ENCODE peak calls at places on chromosome 15, in four cellular contexts. L, P, F and Y are unnamed samples.
A peak's percentile ranks its signal among the peaks of the same experiment; 100 is the strongest.

GRCh38 chr15:89496155-89497098 is at the start of gene RHCG:
- DNase-seq in L (peak; percentile 44), P (peak; percentile 25), F (no peak), Y (peak; percentile 59)

GRCh38 chr15:36469567-36469966 is 109.9 kb upstream of the CDIN1 start:
- DNase-seq in F (no peak), L (no peak), P (peak; percentile 8), Y (no peak)

GRCh38 chr15:75051711-75052110 is 28.3 kb downstream of the PPCDC start:
- DNase-seq in P (no peak), L (no peak), F (no peak), Y (no peak)

GRCh38 chr15:80436511-80437307 is 32.5 kb downstream of the ARNT2 start:
- DNase-seq in P (no peak), F (peak; percentile 11), L (peak; percentile 42), Y (peak; percentile 95)

GRCh38 chr15:81235781-81236507 is 39.3 kb downstream of the IL16 start:
- DNase-seq in F (peak; percentile 97), P (peak; percentile 90), L (peak; percentile 7), Y (no peak)

GRCh38 chr15:73078722-73079121 is 26.5 kb downstream of the NEO1 start:
- DNase-seq in F (peak; percentile 65), L (peak; percentile 2), P (peak; percentile 95), Y (no peak)

GRCh38 chr15:93052090-93052892 is 36.7 kb downstream of the RGMA start:
- DNase-seq in L (no peak), F (no peak), P (no peak), Y (no peak)

GRCh38 chr15:52858388-52859176 is 68.4 kb upstream of the ONECUT1 start:
- DNase-seq in P (no peak), F (no peak), L (no peak), Y (no peak)

GRCh38 chr15:80906159-80906775 is 83.4 kb downstream of the MESD start:
- DNase-seq in P (no peak), F (no peak), L (no peak), Y (peak; percentile 83)

GRCh38 chr15:77650285-77650684 is 17.6 kb upstream of the LINGO1 start:
- DNase-seq in P (no peak), L (no peak), F (no peak), Y (no peak)

GRCh38 chr15:58520464-58520863 is 88.7 kb downstream of the LIPC start:
- DNase-seq in L (no peak), P (no peak), F (no peak), Y (no peak)
- H3K4me3 ChIP-seq in L (no peak overlapping the region), P (no peak overlapping the region), F (no peak overlapping the region), Y (no peak overlapping the region)

GRCh38 chr15:100918690-100919480 is at the start of gene LRRK1:
- DNase-seq in L (peak; percentile 23), P (peak; percentile 50), F (no peak), Y (peak; percentile 50)

GRCh38 chr15:100922192-100923040 is 3.3 kb downstream of the LRRK1 start:
- DNase-seq in F (no peak), P (no peak), L (no peak), Y (no peak)

GRCh38 chr15:100920516-100921135 is 1.5 kb downstream of the LRRK1 start:
- DNase-seq in P (no peak), F (no peak), L (no peak), Y (no peak)

GRCh38 chr15:100918034-100918689 is 995 bp upstream of the LRRK1 start:
- DNase-seq in P (peak; percentile 72), F (no peak), L (peak; percentile 75), Y (peak; percentile 89)

DNA sequence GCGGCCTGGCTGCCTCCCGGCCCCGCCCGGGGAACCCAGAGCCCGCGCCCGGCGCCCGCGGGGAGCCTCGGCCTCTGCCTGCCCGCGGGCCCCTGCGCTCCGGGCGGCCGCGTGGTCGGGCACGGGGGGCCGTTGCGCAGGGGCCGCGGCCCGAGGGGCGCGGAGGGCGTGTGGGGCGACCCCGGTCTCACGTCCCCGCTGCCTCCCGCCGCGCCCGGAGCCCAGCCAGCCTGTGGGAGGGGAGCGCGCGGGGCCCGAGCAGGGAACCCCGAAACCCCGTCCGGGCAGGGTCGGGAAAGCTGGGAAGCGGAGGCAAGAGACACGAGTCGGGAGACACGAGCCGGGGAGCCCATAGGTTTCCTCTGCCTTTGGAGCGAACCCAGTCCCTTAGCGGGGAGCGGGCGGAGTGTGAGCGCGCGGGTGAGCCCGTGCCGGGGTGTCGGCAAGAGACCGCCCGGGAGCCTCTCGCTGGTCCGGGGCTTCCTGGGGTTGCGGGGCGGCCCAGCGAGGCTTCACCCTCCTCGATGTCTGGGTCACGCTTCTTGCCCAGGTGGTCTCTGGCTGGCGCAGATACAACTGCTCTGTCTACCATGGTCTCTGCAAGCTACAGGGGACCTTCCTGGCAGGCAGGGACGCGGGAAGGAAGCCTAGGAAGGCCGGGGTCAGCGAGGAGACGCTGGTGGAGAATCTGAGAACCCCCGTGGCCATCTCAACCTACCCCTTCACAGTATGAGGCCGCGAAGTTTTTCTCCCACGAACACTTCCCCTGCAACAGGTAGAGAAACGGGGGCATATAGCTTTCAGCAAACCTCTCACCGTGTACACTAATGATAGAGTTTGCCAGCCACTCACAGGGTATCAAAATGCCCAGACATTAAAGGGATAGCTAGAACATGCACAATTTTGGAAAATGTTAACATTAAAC is 586 bp downstream of the LRRK1 start:
- DNase-seq in L (no peak), P (no peak), F (no peak), Y (no peak)
- H3K4me3 ChIP-seq in L (peak overlapping the region; percentile 57), P (peak overlapping the region; percentile 79), F (peak overlapping the region; percentile 71), Y (peak overlapping the region; percentile 70)

GRCh38 chr15:70016511-70016994 is 81.2 kb downstream of the TLE3 start:
- DNase-seq in L (no peak), F (no peak), P (no peak), Y (no peak)
- H3K4me3 ChIP-seq in L (no peak overlapping the region), F (no peak overlapping the region), P (no peak overlapping the region), Y (no peak overlapping the region)

GRCh38 chr15:65373163-65373651 is 4.6 kb downstream of the IGDCC3 start:
- DNase-seq in P (no peak), F (no peak), L (no peak), Y (no peak)

GRCh38 chr15:65374334-65374733 is 3.5 kb downstream of the IGDCC3 start:
- DNase-seq in P (no peak), F (no peak), L (no peak), Y (no peak)

GRCh38 chr15:65370885-65371284 is 6.9 kb downstream of the IGDCC3 start:
- DNase-seq in F (no peak), L (no peak), P (no peak), Y (no peak)

GRCh38 chr15:65371976-65372786 is 5.6 kb downstream of the IGDCC3 start:
- DNase-seq in P (no peak), L (no peak), F (no peak), Y (no peak)

GRCh38 chr15:65372787-65373067 is 5.1 kb downstream of the IGDCC3 start:
- DNase-seq in L (no peak), P (no peak), F (no peak), Y (no peak)
- H3K4me3 ChIP-seq in L (no peak overlapping the region), P (no peak overlapping the region), F (no peak overlapping the region), Y (no peak overlapping the region)

DNA sequence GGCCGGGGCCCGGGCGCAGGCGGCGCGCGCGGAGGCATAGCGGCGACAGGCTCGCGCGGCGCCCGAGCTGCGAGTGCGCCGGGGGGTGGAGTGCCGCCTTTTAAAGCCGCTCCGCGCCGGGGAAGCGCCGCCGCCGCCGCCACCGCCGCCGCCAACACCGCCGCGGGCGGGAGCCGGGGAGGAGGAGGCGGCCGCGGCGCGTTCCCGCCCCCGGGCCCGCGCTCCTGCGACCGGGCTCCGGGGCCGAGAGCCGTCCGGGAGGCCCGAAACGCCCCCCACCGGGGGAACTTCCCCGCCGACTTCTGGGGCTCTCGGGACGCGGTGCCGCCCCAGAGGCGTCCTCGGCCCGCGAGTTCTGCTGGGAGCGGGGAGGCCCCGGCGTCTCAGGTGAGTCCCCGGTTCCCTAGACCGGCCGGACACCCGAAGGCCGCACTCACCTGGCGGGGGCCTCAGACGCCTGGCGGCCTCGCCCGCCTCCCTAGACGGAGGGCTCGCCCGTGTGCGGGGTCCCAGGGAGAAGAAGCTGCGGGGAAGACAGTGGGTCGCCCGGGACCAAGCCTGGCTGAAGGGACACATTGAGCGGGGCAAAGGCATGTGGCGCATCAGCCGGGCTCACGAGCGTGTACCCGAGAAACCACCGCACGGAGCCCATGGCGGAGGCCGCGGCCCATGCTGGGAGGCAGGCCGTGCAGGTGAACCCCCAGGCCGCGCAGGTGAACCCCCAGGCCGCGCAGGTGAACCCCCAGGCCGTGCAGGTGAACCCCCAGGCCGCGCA is at the start of gene PCSK6:
- DNase-seq in L (peak; percentile 20), F (no peak), P (no peak), Y (no peak)
- H3K4me3 ChIP-seq in L (peak within 1 kb of the TSS; percentile 71), F (peak within 1 kb of the TSS; percentile 30), P (peak within 1 kb of the TSS; percentile 9), Y (peak within 1 kb of the TSS; percentile 72)

GRCh38 chr15:40953713-40954074 is 423 bp downstream of the CHAC1 start:
- DNase-seq in L (no peak), F (no peak), P (no peak), Y (no peak)

GRCh38 chr15:40949756-40950207 is 3.5 kb upstream of the CHAC1 start:
- DNase-seq in F (no peak), L (no peak), P (no peak), Y (no peak)

GRCh38 chr15:40951764-40952163 is 1.5 kb upstream of the CHAC1 start:
- DNase-seq in F (no peak), P (no peak), L (no peak), Y (no peak)

GRCh38 chr15:40952901-40953712 is at the start of gene CHAC1:
- DNase-seq in L (peak; percentile 52), P (peak; percentile 96), F (peak; percentile 89), Y (peak; percentile 86)

DNA sequence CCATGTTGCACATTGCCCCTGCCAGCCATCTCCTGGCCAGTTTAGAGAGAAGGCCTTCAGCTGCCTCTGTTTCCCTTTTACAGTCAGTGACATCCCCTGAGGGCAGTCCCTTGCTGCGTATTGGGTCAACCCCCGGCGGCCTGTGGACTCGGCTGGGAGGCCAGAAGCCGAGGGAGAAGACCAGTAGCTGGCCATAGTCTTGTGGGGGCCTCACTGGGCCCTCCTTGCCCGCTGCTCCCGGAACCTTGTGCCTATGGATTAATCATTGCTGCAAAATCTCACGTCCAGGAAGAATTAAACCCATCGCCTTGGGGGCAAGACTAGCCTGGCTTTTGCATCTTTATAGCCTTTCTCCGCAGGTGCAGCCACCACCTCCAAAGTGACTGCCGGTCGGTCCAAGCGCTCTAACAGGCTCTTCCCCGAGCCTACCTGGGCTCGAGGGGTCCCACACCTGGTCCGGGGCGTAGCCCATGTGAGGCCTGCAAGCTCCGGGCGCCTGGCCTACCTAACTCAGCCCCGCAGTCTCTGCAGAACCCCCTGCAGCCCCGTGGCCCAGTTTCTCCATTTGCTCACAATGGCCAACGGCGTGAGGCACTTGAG is 870 bp upstream of the CHAC1 start:
- DNase-seq in L (no peak), F (no peak), P (no peak), Y (no peak)
- H3K4me3 ChIP-seq in L (peak overlapping the region; percentile 70), F (peak overlapping the region; percentile 83), P (peak overlapping the region; percentile 90), Y (peak overlapping the region; percentile 83)